ENCODE peak calls at places on chromosomes 2 and 18, in six cellular contexts. U is stimulated activated CD4-positive, alpha-beta T cell treated with anti-CD3 and anti-CD28 coated beads, TNF-alpha, amount 100 ng/mL, for 4 hours; L is activated T-helper 1 cell treated with anti-CD3 and anti-CD28 coated beads, Interleukin-12 subunit alpha, Interleukin-12 subunit beta, Interleukin-2, Interleukin-4 antibody, amounts not matched to agents 30 ng/mL and 10 ng/mL and 1 ng/mL, durations not matched to agents 14 hours and 24 hours and 36 hours; A is uterus; Q is WTC11; R is central memory CD4-positive, alpha-beta T cell. T is an unnamed sample.

GRCh38 chr2:46142546-46143329 is 154.5 kb upstream of the EPAS1 start:
- DNase-seq in U (no peak), L (no peak), A (no peak), Q (no peak), R (no peak), T (no peak)

GRCh38 chr2:68302281-68302680 is 17.5 kb downstream of the CNRIP1 start:
- DNase-seq in U (no peak), L (no peak), A (no peak), Q (no peak), R (no peak), T (no peak)

GRCh38 chr2:178258916-178259315 is 64.6 kb downstream of the OSBPL6 start:
- DNase-seq in U (no peak), L (no peak), A (no peak), Q (no peak), R (no peak), T (no peak)

GRCh38 chr2:216683846-216684245 is 11.5 kb downstream of the IGFBP5 start:
- DNase-seq in U (no peak), L (no peak), A (peak; percentile 80), Q (no peak), R (no peak), T (peak; percentile 74)

GRCh38 chr2:174492963-174493431 is 6.2 kb upstream of the GPR155 start:
- DNase-seq in U (peak; percentile 28), L (peak; percentile 58), A (no peak), Q (no peak), R (peak; percentile 86), T (no peak)

GRCh38 chr2:9844581-9844980 is 1.3 kb downstream of the TAF1B start:
- DNase-seq in U (no peak), L (no peak), A (no peak), Q (no peak), R (no peak), T (no peak)

GRCh38 chr2:84631047-84631446 is 114.7 kb downstream of the DNAH6 start:
- DNase-seq in U (no peak), L (no peak), A (no peak), Q (no peak), R (peak; percentile 36), T (no peak)

GRCh38 chr2:221494556-221494955 is 77.5 kb downstream of the EPHA4 start:
- DNase-seq in U (no peak), L (no peak), A (no peak), Q (no peak), R (no peak), T (peak; percentile 43)

GRCh38 chr2:28430790-28431418 is 38.2 kb downstream of the FOSL2 start:
- DNase-seq in U (no peak), L (no peak), A (no peak), Q (no peak), R (no peak), T (no peak)

GRCh38 chr2:226362991-226363390 is 436.6 kb downstream of the IRS1 start:
- DNase-seq in U (no peak), L (no peak), A (no peak), Q (no peak), R (no peak), T (no peak)

GRCh38 chr18:59837586-59837985 is 62.2 kb upstream of the PMAIP1 start:
- DNase-seq in U (peak; percentile 23), L (peak; percentile 34), A (no peak), Q (peak; percentile 57), R (peak; percentile 12), T (no peak)

GRCh38 chr2:86625096-86625495 is 1.4 kb upstream of the RNF103 start:
- DNase-seq in U (no peak), L (no peak), A (no peak), Q (no peak), R (no peak), T (no peak)

GRCh38 chr2:226902041-226902972 is 66.5 kb downstream of the RHBDD1 start:
- DNase-seq in U (no peak), L (no peak), A (no peak), Q (no peak), R (no peak), T (no peak)

GRCh38 chr18:48929951-48930713 is 20.6 kb downstream of the SMAD7 start:
- DNase-seq in U (no peak), L (no peak), A (no peak), Q (no peak), R (no peak), T (peak; percentile 57)

GRCh38 chr2:100673691-100674485 is 111.1 kb downstream of the PDCL3 start:
- DNase-seq in U (no peak), L (no peak), A (no peak), Q (no peak), R (no peak), T (no peak)

GRCh38 chr2:222311321-222311977 is 12.7 kb upstream of the PAX3 start:
- DNase-seq in U (no peak), L (no peak), A (no peak), Q (no peak), R (no peak), T (no peak)

GRCh38 chr2:221943078-221943810 is 355.6 kb downstream of the PAX3 start:
- DNase-seq in U (no peak), L (no peak), A (peak; percentile 34), Q (no peak), R (no peak), T (no peak)

GRCh38 chr2:132253496-132254305 is 91.9 kb upstream of the ANKRD30BL start:
- DNase-seq in U (no peak), L (no peak), A (no peak), Q (no peak), R (no peak), T (no peak)

GRCh38 chr18:60350150-60350549 is 22.4 kb downstream of the MC4R start:
- DNase-seq in U (no peak), L (no peak), A (no peak), Q (no peak), R (no peak), T (no peak)

GRCh38 chr2:25401307-25402021 is 59.7 kb upstream of the DNMT3A start:
- DNase-seq in U (no peak), L (no peak), A (no peak), Q (no peak), R (no peak), T (no peak)

GRCh38 chr2:121662651-121663050 is 13.4 kb upstream of the CLASP1 start:
- DNase-seq in U (no peak), L (no peak), A (no peak), Q (no peak), R (no peak), T (no peak)

GRCh38 chr18:55549474-55550104 is 38.4 kb downstream of the TCF4 start:
- DNase-seq in U (no peak), L (no peak), A (no peak), Q (no peak), R (no peak), T (no peak)

GRCh38 chr18:48947102-48947501 is 3.7 kb downstream of the SMAD7 start:
- DNase-seq in U (no peak), L (no peak), A (no peak), Q (no peak), R (no peak), T (no peak)

GRCh38 chr2:81087646-81088045 is 783.1 kb upstream of the LRRTM1 start:
- DNase-seq in U (no peak), L (no peak), A (no peak), Q (no peak), R (no peak), T (no peak)

GRCh38 chr2:1993711-1994682 is 249.7 kb upstream of the PXDN start:
- DNase-seq in U (no peak), L (no peak), A (no peak), Q (no peak), R (no peak), T (no peak)

GRCh38 chr2:200177971-200178911 is 128.3 kb upstream of the SPATS2L start:
- DNase-seq in U (no peak), L (no peak), A (no peak), Q (no peak), R (no peak), T (no peak)

GRCh38 chr18:58417752-58418151 is 211.1 kb downstream of the ALPK2 start:
- DNase-seq in U (no peak), L (no peak), A (no peak), Q (no peak), R (no peak), T (no peak)

GRCh38 chr2:188975497-188976102 is 1.4 kb downstream of the COL3A1 start:
- DNase-seq in U (no peak), L (no peak), A (peak; percentile 54), Q (no peak), R (no peak), T (peak; percentile 34)

GRCh38 chr2:232898592-232899541 is 28.8 kb downstream of the SNORC start:
- DNase-seq in U (no peak), L (no peak), A (no peak), Q (no peak), R (no peak), T (no peak)

GRCh38 chr18:8458546-8459215 is 150.6 kb upstream of the RAB12 start:
- DNase-seq in U (no peak), L (no peak), A (no peak), Q (no peak), R (no peak), T (no peak)

GRCh38 chr18:12271376-12272235 is 17.4 kb downstream of the CIDEA start:
- DNase-seq in U (peak; percentile 16), L (peak; percentile 39), A (peak; percentile 79), Q (peak; percentile 77), R (peak; percentile 29), T (peak; percentile 72)

GRCh38 chr2:49175831-49176230 is 21.5 kb upstream of the FSHR start:
- DNase-seq in U (no peak), L (no peak), A (no peak), Q (no peak), R (no peak), T (no peak)

GRCh38 chr2:73033142-73033765 is 38.3 kb downstream of the SFXN5 start:
- DNase-seq in U (no peak), L (no peak), A (no peak), Q (no peak), R (no peak), T (no peak)

GRCh38 chr2:206805922-206806607 is 40.7 kb downstream of the FASTKD2 start:
- DNase-seq in U (no peak), L (no peak), A (no peak), Q (no peak), R (no peak), T (no peak)